ENCODE peak calls at places on chromosome 14, in four cellular contexts. I is glutamatergic neuron, J is choroid plexus epithelial cell, L is cardiac muscle cell. V is an unnamed sample.

GRCh38 chr14:78319826-78320635 is 149.9 kb downstream of the NRXN3 start:
- DNase-seq in I (peak), J (no peak), L (peak), V (no peak)

GRCh38 chr14:23378612-23379220 is 1.9 kb downstream of the CMTM5 start:
- DNase-seq in I (no peak), J (no peak), L (peak), V (no peak)

GRCh38 chr14:91545946-91546716 is 36.0 kb upstream of the PPP4R3A start:
- DNase-seq in I (no peak), J (peak), L (no peak), V (no peak)

GRCh38 chr14:58151264-58151700 is 731 bp downstream of the ARMH4 start:
- DNase-seq in I (peak), J (peak), L (peak), V (no peak)

GRCh38 chr14:50714452-50715073 is 46.5 kb upstream of the SAV1 start:
- DNase-seq in I (no peak), J (peak), L (peak), V (no peak)

GRCh38 chr14:66709292-66709691 is 201.3 kb downstream of the GPHN start:
- DNase-seq in I (no peak), J (peak), L (no peak), V (no peak)

GRCh38 chr14:100015251-100015655 is 50.0 kb upstream of the EVL start:
- DNase-seq in I (no peak), J (peak), L (no peak), V (no peak)

GRCh38 chr14:104913413-104913812 is 11.3 kb upstream of the PLD4 start:
- DNase-seq in I (no peak), J (no peak), L (peak), V (no peak)

GRCh38 chr14:34554540-34555250 is 15.2 kb upstream of the EAPP start:
- DNase-seq in I (no peak), J (peak), L (no peak), V (no peak)

GRCh38 chr14:104350463-104351185 is 212.2 kb downstream of the KIF26A start:
- DNase-seq in I (no peak), J (peak), L (no peak), V (no peak)

GRCh38 chr14:31930493-31931225 is 146.4 kb upstream of the ARHGAP5 start:
- DNase-seq in I (no peak), J (peak), L (no peak), V (no peak)

GRCh38 chr14:47917344-47917954 is 242.0 kb upstream of the MDGA2 start:
- DNase-seq in I (peak), J (peak), L (peak), V (no peak)

GRCh38 chr14:98928418-98928817 is 343.6 kb downstream of the BCL11B start:
- DNase-seq in I (no peak), J (no peak), L (no peak), V (no peak)

GRCh38 chr14:89349196-89350008 is 67.6 kb downstream of the FOXN3 start:
- DNase-seq in I (peak), J (peak), L (no peak), V (no peak)

GRCh38 chr14:100146548-100147091 is 12.8 kb downstream of the DEGS2 start:
- DNase-seq in I (no peak), J (no peak), L (no peak), V (no peak)

GRCh38 chr14:104651876-104652260 is 37.5 kb upstream of the INF2 start:
- DNase-seq in I (no peak), J (no peak), L (no peak), V (no peak)

GRCh38 chr14:72177246-72177645 is 245.0 kb downstream of the RGS6 start:
- DNase-seq in I (no peak), J (no peak), L (no peak), V (no peak)

GRCh38 chr14:93994919-93995682 is 2.0 kb upstream of the CCDC197 start:
- DNase-seq in I (no peak), J (no peak), L (peak), V (no peak)

GRCh38 chr14:53539489-53540126 is 386.5 kb upstream of the DDHD1 start:
- DNase-seq in I (peak), J (peak), L (peak), V (peak)
- TF ChIP-seq CTCF in I (peak), J (peak), L (peak), V (peak)

GRCh38 chr14:37594238-37594915 is 672 bp downstream of the FOXA1 start:
- DNase-seq in I (peak), J (peak), L (peak), V (no peak)
- TF ChIP-seq CTCF in I (peak), J (peak), L (peak), V (peak)

GRCh38 chr14:96782436-96782835 is 14.7 kb upstream of the VRK1 start:
- DNase-seq in I (no peak), J (no peak), L (no peak), V (no peak)
- TF ChIP-seq CTCF in I (no peak), J (no peak), L (no peak), V (no peak)

DNA sequence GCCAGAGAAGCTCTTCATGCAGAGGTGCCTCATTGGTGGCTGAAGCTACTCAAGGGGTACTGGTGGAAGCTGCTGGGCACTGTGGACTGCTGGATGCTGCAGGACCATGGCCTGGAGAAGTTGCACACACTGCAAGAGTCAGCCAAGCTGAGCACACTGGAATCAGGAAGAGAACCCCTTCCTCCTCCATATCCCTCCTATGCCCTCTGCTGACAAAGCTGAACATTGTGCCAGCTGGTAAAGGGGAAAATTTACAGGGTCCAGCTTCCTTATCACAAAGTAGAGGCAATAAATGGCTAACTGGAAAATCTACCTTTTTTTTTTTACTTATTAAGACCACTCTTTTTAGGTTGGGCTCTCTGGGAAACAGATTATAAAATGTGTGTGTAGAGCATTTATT is 6.5 kb downstream of the CCDC175 start:
- DNase-seq in I (no peak), J (peak), L (no peak), V (no peak)
- TF ChIP-seq CTCF in I (no peak), J (peak), L (peak), V (no peak)

GRCh38 chr14:105945891-105946290 is 419.5 kb downstream of the TMEM121 start:
- DNase-seq in I (no peak), J (no peak), L (no peak), V (no peak)
- TF ChIP-seq CTCF in I (no peak), J (no peak), L (no peak), V (no peak)

DNA sequence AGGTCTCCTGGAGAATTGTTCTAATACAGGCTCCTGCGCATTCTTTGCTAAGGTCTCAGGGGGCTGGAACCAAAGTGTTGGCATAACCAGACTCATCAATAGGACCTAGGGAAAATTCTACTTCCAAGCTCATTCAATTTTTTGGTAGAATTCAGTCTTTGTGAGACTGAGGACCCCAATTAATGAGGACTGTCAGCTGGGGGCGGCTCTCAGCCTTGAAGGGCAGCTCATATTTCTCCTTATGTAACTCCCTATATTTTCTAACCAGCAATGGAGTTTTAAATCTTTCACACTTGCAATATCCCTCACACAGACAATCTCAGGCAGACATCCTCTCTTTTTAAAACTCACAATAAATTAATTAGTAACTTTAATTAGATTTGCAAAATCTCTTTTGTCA is 476.4 kb upstream of the LRFN5 start:
- DNase-seq in I (peak), J (no peak), L (no peak), V (no peak)
- TF ChIP-seq CTCF in I (no peak), J (no peak), L (no peak), V (no peak)

DNA sequence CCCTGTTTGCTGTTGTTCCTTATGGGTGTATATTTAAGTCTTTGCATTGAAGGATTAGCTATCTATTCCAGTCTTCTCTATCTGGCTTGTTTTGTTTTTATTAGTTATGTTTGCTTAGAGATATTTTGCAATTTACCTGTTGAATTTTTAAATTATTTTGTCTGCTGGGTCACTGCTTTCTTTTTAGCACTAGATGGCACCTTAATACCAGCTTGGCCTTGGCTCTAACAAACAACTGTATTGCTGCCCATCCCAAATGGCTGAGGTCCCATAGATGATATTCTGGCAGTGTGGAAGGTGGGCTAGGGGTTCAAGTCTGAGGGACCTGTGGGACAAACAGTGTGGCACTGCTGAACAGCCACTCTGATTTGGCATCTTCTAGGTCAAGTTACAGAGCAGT is 144.0 kb upstream of the FBXO33 start:
- DNase-seq in I (no peak), J (no peak), L (no peak), V (no peak)
- TF ChIP-seq CTCF in I (no peak), J (no peak), L (no peak), V (no peak)

GRCh38 chr14:75277000-75277795 is 1.4 kb upstream of the FOS start:
- DNase-seq in I (peak), J (peak), L (peak), V (peak)
- TF ChIP-seq CTCF in I (no peak), J (no peak), L (no peak), V (no peak)

GRCh38 chr14:55746533-55746932 is 166.5 kb downstream of the KTN1 start:
- DNase-seq in I (no peak), J (peak), L (no peak), V (no peak)

GRCh38 chr14:55752580-55753365 is 172.8 kb downstream of the KTN1 start:
- DNase-seq in I (no peak), J (peak), L (no peak), V (no peak)

GRCh38 chr14:55749201-55749812 is 169.3 kb downstream of the KTN1 start:
- DNase-seq in I (no peak), J (peak), L (no peak), V (no peak)

GRCh38 chr14:55747186-55747585 is 167.2 kb downstream of the KTN1 start:
- DNase-seq in I (no peak), J (no peak), L (no peak), V (no peak)

GRCh38 chr14:55749946-55750345 is 169.9 kb downstream of the KTN1 start:
- DNase-seq in I (no peak), J (no peak), L (no peak), V (no peak)
- TF ChIP-seq CTCF in I (no peak), J (no peak), L (no peak), V (no peak)

GRCh38 chr14:68628605-68629310 is 164.1 kb downstream of the ZFP36L1 start:
- DNase-seq in I (no peak), J (no peak), L (no peak), V (peak)
- TF ChIP-seq CTCF in I (no peak), J (no peak), L (no peak), V (no peak)

V was measured in osteocyte.